ENCODE peak calls at places on chromosomes 12 and 14, in seven cellular contexts. One of them, this sample, is unnamed.
A peak's percentile ranks its signal among the peaks of the same experiment; 100 is the strongest.

GRCh38 chr14:88551094-88551870 is 3.5 kb downstream of the PTPN21 start:
- DNase-seq in CD8-positive, alpha-beta T cell: no peak
- DNase-seq in Kasumi-1: no peak
- DNase-seq in activated CD4-positive, alpha-beta T cell treated with anti-CD3 and anti-CD28 coated beads, Interleukin-2, amount 10 ng/mL, durations not matched to agents 7 days and 5 days: peak; percentile 35
- DNase-seq in D341Med: peak; percentile 88
- DNase-seq in lower leg skin: peak; percentile 70
- DNase-seq in right cardiac atrium: peak; percentile 84
- DNase-seq in this sample: peak; percentile 81

GRCh38 chr14:59507063-59507751 is 22.9 kb downstream of the JKAMP start:
- DNase-seq in right cardiac atrium: peak; percentile 22
- DNase-seq in activated CD4-positive, alpha-beta T cell treated with anti-CD3 and anti-CD28 coated beads, Interleukin-2, amount 10 ng/mL, durations not matched to agents 7 days and 5 days: peak; percentile 63
- DNase-seq in CD8-positive, alpha-beta T cell: peak; percentile 20
- DNase-seq in Kasumi-1: peak; percentile 84
- DNase-seq in lower leg skin: no peak
- DNase-seq in D341Med: peak; percentile 77
- DNase-seq in this sample: peak; percentile 47

GRCh38 chr12:57545809-57546437 is 1.1 kb downstream of the DCTN2 start:
- DNase-seq in activated CD4-positive, alpha-beta T cell treated with anti-CD3 and anti-CD28 coated beads, Interleukin-2, amount 10 ng/mL, durations not matched to agents 7 days and 5 days: no peak
- DNase-seq in CD8-positive, alpha-beta T cell: no peak
- DNase-seq in right cardiac atrium: no peak
- DNase-seq in Kasumi-1: no peak
- DNase-seq in lower leg skin: no peak
- DNase-seq in D341Med: no peak
- DNase-seq in this sample: no peak

GRCh38 chr12:66241061-66242043 is 52.3 kb downstream of the IRAK3 start:
- DNase-seq in activated CD4-positive, alpha-beta T cell treated with anti-CD3 and anti-CD28 coated beads, Interleukin-2, amount 10 ng/mL, durations not matched to agents 7 days and 5 days: no peak
- DNase-seq in Kasumi-1: peak; percentile 74
- DNase-seq in right cardiac atrium: no peak
- DNase-seq in lower leg skin: no peak
- DNase-seq in D341Med: no peak
- DNase-seq in CD8-positive, alpha-beta T cell: no peak
- DNase-seq in this sample: no peak

GRCh38 chr12:2682301-2683282 is 112.2 kb upstream of the FKBP4 start:
- DNase-seq in lower leg skin: peak; percentile 13
- DNase-seq in D341Med: no peak
- DNase-seq in activated CD4-positive, alpha-beta T cell treated with anti-CD3 and anti-CD28 coated beads, Interleukin-2, amount 10 ng/mL, durations not matched to agents 7 days and 5 days: peak; percentile 70
- DNase-seq in CD8-positive, alpha-beta T cell: no peak
- DNase-seq in right cardiac atrium: no peak
- DNase-seq in Kasumi-1: peak; percentile 37
- DNase-seq in this sample: no peak

GRCh38 chr12:212383-212798 is 1.6 kb downstream of the SLC6A12 start:
- DNase-seq in Kasumi-1: no peak
- DNase-seq in activated CD4-positive, alpha-beta T cell treated with anti-CD3 and anti-CD28 coated beads, Interleukin-2, amount 10 ng/mL, durations not matched to agents 7 days and 5 days: no peak
- DNase-seq in right cardiac atrium: no peak
- DNase-seq in D341Med: no peak
- DNase-seq in lower leg skin: no peak
- DNase-seq in CD8-positive, alpha-beta T cell: no peak
- DNase-seq in this sample: no peak

GRCh38 chr14:32023540-32023939 is 53.6 kb upstream of the ARHGAP5 start:
- DNase-seq in activated CD4-positive, alpha-beta T cell treated with anti-CD3 and anti-CD28 coated beads, Interleukin-2, amount 10 ng/mL, durations not matched to agents 7 days and 5 days: no peak
- DNase-seq in D341Med: no peak
- DNase-seq in right cardiac atrium: no peak
- DNase-seq in Kasumi-1: no peak
- DNase-seq in lower leg skin: no peak
- DNase-seq in CD8-positive, alpha-beta T cell: no peak
- DNase-seq in this sample: no peak

GRCh38 chr12:114481200-114481535 is 75.2 kb upstream of the TBX5 start:
- DNase-seq in Kasumi-1: no peak
- DNase-seq in lower leg skin: no peak
- DNase-seq in D341Med: no peak
- DNase-seq in activated CD4-positive, alpha-beta T cell treated with anti-CD3 and anti-CD28 coated beads, Interleukin-2, amount 10 ng/mL, durations not matched to agents 7 days and 5 days: no peak
- DNase-seq in CD8-positive, alpha-beta T cell: no peak
- DNase-seq in right cardiac atrium: no peak
- DNase-seq in this sample: no peak

GRCh38 chr14:102980409-102980810 is 57.9 kb downstream of the AMN start:
- DNase-seq in D341Med: no peak
- DNase-seq in lower leg skin: no peak
- DNase-seq in Kasumi-1: no peak
- DNase-seq in CD8-positive, alpha-beta T cell: no peak
- DNase-seq in right cardiac atrium: no peak
- DNase-seq in activated CD4-positive, alpha-beta T cell treated with anti-CD3 and anti-CD28 coated beads, Interleukin-2, amount 10 ng/mL, durations not matched to agents 7 days and 5 days: no peak
- DNase-seq in this sample: no peak

GRCh38 chr12:45833401-45833800 is 103.9 kb downstream of the ARID2 start:
- DNase-seq in lower leg skin: no peak
- DNase-seq in Kasumi-1: no peak
- DNase-seq in right cardiac atrium: no peak
- DNase-seq in activated CD4-positive, alpha-beta T cell treated with anti-CD3 and anti-CD28 coated beads, Interleukin-2, amount 10 ng/mL, durations not matched to agents 7 days and 5 days: no peak
- DNase-seq in D341Med: no peak
- DNase-seq in CD8-positive, alpha-beta T cell: no peak
- DNase-seq in this sample: no peak

GRCh38 chr14:77086017-77086727 is 11.9 kb upstream of the CIPC start:
- DNase-seq in lower leg skin: no peak
- DNase-seq in Kasumi-1: no peak
- DNase-seq in right cardiac atrium: no peak
- DNase-seq in CD8-positive, alpha-beta T cell: no peak
- DNase-seq in D341Med: no peak
- DNase-seq in activated CD4-positive, alpha-beta T cell treated with anti-CD3 and anti-CD28 coated beads, Interleukin-2, amount 10 ng/mL, durations not matched to agents 7 days and 5 days: peak; percentile 27
- DNase-seq in this sample: no peak

This sample was measured in ureter.